ENCODE peak calls at places on chromosomes 13 and 19, in four cellular contexts. V is effector memory CD4-positive, alpha-beta T cell; N is H9; Z is left ventricle myocardium inferior. J is an unnamed sample.

GRCh38 chr13:20942938-20943518 is 40.5 kb upstream of the XPO4 start:
- DNase-seq in N (no peak), V (no peak), Z (no peak), J (no peak)

GRCh38 chr19:31448221-31448657 is 99.0 kb upstream of the TSHZ3 start:
- DNase-seq in N (no peak), Z (peak; percentile 82), V (no peak), J (peak; percentile 53)

GRCh38 chr19:8401981-8402411 is 11.1 kb upstream of the MARCHF2 start:
- DNase-seq in N (no peak), Z (no peak), V (no peak), J (peak; percentile 41)

GRCh38 chr13:75372517-75372916 is 109.5 kb downstream of the TBC1D4 start:
- DNase-seq in N (no peak), Z (no peak), V (no peak), J (no peak)

GRCh38 chr19:10517361-10517759 is at the start of gene S1PR5:
- DNase-seq in Z (no peak), V (no peak), N (peak; percentile 75), J (no peak)

GRCh38 chr13:30863231-30863630 is 42.8 kb upstream of the MEDAG start:
- DNase-seq in V (no peak), Z (no peak), N (peak; percentile 91), J (no peak)

GRCh38 chr19:28309072-28309471 is 903.9 kb downstream of the UQCRFS1 start:
- DNase-seq in Z (no peak), N (no peak), V (no peak), J (no peak)

GRCh38 chr19:5934002-5934401 is 19.9 kb downstream of the CAPS start:
- DNase-seq in N (no peak), Z (no peak), V (no peak), J (no peak)

GRCh38 chr19:6848986-6849385 is 38.4 kb upstream of the ADGRE1 start:
- DNase-seq in V (no peak), N (no peak), Z (no peak), J (no peak)

GRCh38 chr19:6362351-6362801 is 1.0 kb downstream of the CLPP start:
- DNase-seq in Z (no peak), N (no peak), V (peak; percentile 36), J (no peak)

GRCh38 chr13:113553541-113554332 is 30.8 kb upstream of the TFDP1 start:
- DNase-seq in N (no peak), V (no peak), Z (no peak), J (peak; percentile 30)

DNA sequence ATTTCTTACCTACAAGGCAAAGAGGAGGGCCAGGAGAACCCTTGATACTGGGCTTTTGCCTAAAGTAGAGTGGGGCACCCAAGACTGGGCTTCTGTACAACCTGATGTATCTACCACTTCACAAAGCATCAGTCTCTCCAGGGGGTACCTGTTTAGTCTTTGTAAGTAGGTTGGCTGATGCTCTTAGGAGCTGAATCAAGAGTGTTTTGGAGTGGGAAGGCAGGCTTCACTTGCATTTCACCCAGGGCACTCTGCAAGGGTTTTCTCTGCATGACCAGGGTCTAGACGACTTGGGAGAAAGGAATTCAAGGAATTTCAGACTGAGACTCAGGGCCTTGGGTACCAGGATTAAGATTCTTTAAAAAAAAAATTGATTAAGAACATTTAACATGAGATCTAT is 361.5 kb downstream of the RFC3 start:
- DNase-seq in Z (no peak), V (no peak), N (no peak), J (no peak)
- H3K27ac ChIP-seq in Z (no peak overlapping the region), V (no peak overlapping the region), N (no peak overlapping the region), J (no peak overlapping the region)

GRCh38 chr19:47187797-47188196 is 43.2 kb downstream of the BBC3 start:
- DNase-seq in N (no peak), Z (no peak), V (no peak), J (no peak)
- H3K4me1 ChIP-seq in N (no peaks in the 10 kb centered on the region), Z (peaks cover 35% of the 10 kb centered on the region), V (peaks cover 59% of the 10 kb centered on the region), J (peaks cover 26% of the 10 kb centered on the region)

GRCh38 chr13:24146961-24147569 is 13.5 kb upstream of the SPATA13 start:
- DNase-seq in V (no peak), N (no peak), Z (no peak), J (no peak)

GRCh38 chr13:24149306-24150032 is 11.1 kb upstream of the SPATA13 start:
- DNase-seq in Z (no peak), V (no peak), N (no peak), J (no peak)

GRCh38 chr13:24150613-24151012 is 9.9 kb upstream of the SPATA13 start:
- DNase-seq in Z (no peak), N (no peak), V (no peak), J (no peak)

GRCh38 chr13:24147570-24147963 is 13.0 kb upstream of the SPATA13 start:
- DNase-seq in V (no peak), Z (no peak), N (no peak), J (no peak)

DNA sequence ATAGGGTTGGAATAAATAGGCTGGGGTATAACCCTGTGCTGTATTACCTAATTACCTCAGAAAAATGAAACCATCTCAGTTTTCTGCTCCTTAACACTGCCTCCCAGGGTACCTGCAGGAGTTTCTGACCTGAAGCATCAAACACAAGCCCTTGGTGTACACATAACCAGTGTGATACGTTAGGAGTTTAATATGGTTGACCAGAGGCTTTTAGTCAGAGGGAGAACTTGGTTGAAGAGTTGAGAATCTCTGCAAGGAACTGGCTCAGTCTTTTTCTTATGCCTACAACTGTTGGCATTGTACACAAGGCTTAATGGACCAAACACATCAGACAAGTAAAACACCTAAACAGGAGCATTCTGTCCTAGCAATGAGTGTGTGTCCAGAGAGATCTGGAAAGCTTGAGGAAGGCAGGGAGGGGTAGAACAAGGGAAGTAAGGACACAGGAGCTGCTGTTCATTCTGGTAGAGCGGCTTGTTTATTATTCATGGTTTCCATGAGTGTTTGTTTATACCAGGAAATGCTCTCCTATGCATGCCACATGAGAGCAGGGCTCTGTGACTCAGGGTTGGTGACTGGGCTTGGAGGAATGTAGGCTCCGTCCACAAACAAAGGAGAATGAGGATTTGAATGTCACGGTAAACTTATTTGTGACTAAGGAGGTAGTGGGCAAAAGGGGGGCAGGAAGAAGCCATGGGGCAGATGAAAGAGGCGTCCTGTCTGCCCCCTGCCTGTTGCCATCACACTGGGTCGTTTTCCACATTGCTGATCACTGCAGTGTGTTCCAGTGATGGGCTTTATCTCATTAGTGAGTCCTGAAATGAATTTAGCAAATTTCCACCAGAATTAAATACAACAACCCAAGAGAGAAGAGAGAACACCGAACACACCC is 11.9 kb upstream of the SPATA13 start:
- DNase-seq in V (no peak), Z (no peak), N (peak; percentile 83), J (peak; percentile 60)
- H3K27ac ChIP-seq in V (no peak overlapping the region), Z (no peak overlapping the region), N (peak overlapping the region; percentile 59), J (peak overlapping the region; percentile 77)

GRCh38 chr13:23468811-23469210 is 35.3 kb upstream of the SACS start:
- DNase-seq in N (no peak), Z (no peak), V (no peak), J (no peak)
- H3K4me1 ChIP-seq in N (peaks cover 5% of the 10 kb centered on the region), Z (peaks cover 22% of the 10 kb centered on the region), V (no peaks in the 10 kb centered on the region), J (peaks cover 7% of the 10 kb centered on the region)

DNA sequence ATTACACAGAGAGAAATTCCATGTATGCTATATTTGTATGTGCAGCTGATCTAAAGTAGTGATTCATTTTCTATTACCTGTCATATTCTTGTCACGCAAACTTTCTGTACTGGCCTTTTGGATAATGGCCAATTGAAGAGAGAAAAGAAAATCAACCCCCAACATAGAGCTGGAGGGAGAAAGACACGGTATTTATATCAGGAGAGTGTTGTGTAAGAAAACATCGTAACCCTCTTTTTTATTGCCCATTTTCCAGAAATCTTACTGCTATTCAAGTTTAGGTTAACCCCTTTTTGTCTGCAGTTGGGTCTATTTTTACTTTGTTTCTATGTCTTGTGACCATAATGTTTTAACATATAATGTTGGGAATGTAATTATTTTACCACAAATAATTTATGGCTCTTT is 27.9 kb downstream of the DGKH start:
- DNase-seq in Z (no peak), N (no peak), V (no peak), J (no peak)
- H3K27ac ChIP-seq in Z (no peak overlapping the region), N (no peak overlapping the region), V (no peak overlapping the region), J (no peak overlapping the region)

GRCh38 chr19:48290923-48291700 is 21.2 kb downstream of the ZNF114 start:
- DNase-seq in Z (peak; percentile 82), V (peak; percentile 37), N (peak; percentile 88), J (peak; percentile 83)

GRCh38 chr19:48296963-48297734 is 27.3 kb downstream of the ZNF114 start:
- DNase-seq in N (peak; percentile 64), Z (no peak), V (no peak), J (no peak)

GRCh38 chr19:48290341-48290922 is 20.6 kb downstream of the ZNF114 start:
- DNase-seq in Z (no peak), V (no peak), N (peak; percentile 89), J (no peak)

GRCh38 chr19:48295458-48295857 is 25.6 kb downstream of the ZNF114 start:
- DNase-seq in N (no peak), V (no peak), Z (no peak), J (no peak)

GRCh38 chr19:48292798-48293197 is 22.9 kb downstream of the ZNF114 start:
- DNase-seq in N (no peak), V (no peak), Z (no peak), J (no peak)
- H3K4me1 ChIP-seq in N (no peaks in the 10 kb centered on the region), V (peaks cover 5% of the 10 kb centered on the region), Z (peaks cover 15% of the 10 kb centered on the region), J (peaks cover 9% of the 10 kb centered on the region)

DNA sequence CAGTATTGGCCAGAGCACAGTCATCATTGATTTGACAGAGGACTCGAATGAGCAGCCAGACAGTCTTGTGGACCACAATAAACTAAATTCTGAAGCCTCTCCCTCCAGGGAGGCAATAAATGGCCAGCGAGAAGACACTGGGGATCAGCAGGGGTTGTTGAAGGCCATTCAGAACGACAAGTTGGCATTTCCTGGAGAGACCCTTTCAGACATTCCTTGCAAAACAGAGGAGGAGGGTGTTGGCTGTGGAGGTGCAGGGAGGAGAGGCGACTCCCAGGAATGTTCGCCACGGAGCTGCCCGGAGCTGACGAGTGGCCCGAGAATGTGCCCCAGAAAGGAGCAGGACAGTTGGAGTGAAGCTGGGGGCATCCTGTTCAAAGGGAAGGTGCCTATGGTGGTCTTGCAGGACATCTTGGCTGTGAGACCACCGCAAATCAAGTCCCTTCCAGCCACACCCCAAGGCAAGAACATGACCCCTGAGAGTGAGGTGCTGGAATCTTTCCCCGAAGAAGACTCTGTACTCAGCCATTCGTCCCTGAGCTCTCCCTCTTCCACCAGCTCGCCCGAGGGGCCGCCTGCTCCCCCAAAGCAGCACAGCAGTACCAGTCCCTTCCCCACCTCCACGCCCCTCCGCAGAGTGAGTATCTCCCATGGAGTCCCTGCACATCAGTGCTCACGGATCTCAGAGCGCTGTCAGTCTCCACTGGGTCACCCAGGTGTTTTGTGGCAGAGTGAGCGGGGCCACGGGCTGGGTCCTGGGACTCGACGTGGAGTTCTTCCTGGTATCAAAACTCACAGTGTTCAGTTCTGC is 6.9 kb downstream of the CHAF1A start:
- DNase-seq in V (no peak), Z (no peak), N (peak; percentile 92), J (no peak)
- H3K27ac ChIP-seq in V (no peak overlapping the region), Z (no peak overlapping the region), N (peak overlapping the region; percentile 95), J (no peak overlapping the region)

J was measured in lower lobe of right lung.